ENCODE peak calls at places on chromosomes 16 and 17, in seven cellular contexts. One of them, this sample, is unnamed. For H3K4me1, the result is how much of the 10 kb centered on the place peaks cover.

GRCh38 chr16:50313596-50314483 is 47.5 kb downstream of the ADCY7 start:
- DNase-seq in IMR-90: peak
- DNase-seq in A549: no peak
- DNase-seq in tibial nerve: no peak
- DNase-seq in endodermal cell: peak
- DNase-seq in CD8-positive, alpha-beta T cell: peak
- DNase-seq in breast epithelium: no peak
- DNase-seq in this sample: no peak

GRCh38 chr16:72602499-72602898 is 430.5 kb upstream of the PMFBP1 start:
- DNase-seq in IMR-90: no peak
- DNase-seq in A549: no peak
- DNase-seq in tibial nerve: no peak
- DNase-seq in endodermal cell: no peak
- DNase-seq in CD8-positive, alpha-beta T cell: no peak
- DNase-seq in breast epithelium: no peak
- DNase-seq in this sample: no peak

GRCh38 chr17:50589112-50589712 is 28.7 kb downstream of the CACNA1G start:
- DNase-seq in IMR-90: peak
- DNase-seq in A549: no peak
- DNase-seq in tibial nerve: no peak
- DNase-seq in endodermal cell: no peak
- DNase-seq in CD8-positive, alpha-beta T cell: no peak
- DNase-seq in breast epithelium: no peak
- DNase-seq in this sample: no peak

GRCh38 chr16:84040823-84041391 is 1.7 kb downstream of the SLC38A8 start:
- DNase-seq in IMR-90: peak
- DNase-seq in A549: no peak
- DNase-seq in tibial nerve: no peak
- DNase-seq in endodermal cell: no peak
- DNase-seq in CD8-positive, alpha-beta T cell: no peak
- DNase-seq in breast epithelium: peak
- DNase-seq in this sample: peak

GRCh38 chr16:15897834-15898254 is 9.4 kb upstream of the CEP20 start:
- DNase-seq in IMR-90: peak
- DNase-seq in A549: no peak
- DNase-seq in tibial nerve: no peak
- DNase-seq in endodermal cell: no peak
- DNase-seq in CD8-positive, alpha-beta T cell: no peak
- DNase-seq in breast epithelium: no peak
- DNase-seq in this sample: no peak

GRCh38 chr17:79808763-79809529 is 12.1 kb upstream of the CBX8 start:
- DNase-seq in IMR-90: no peak
- DNase-seq in A549: peak
- DNase-seq in tibial nerve: no peak
- DNase-seq in endodermal cell: peak
- DNase-seq in CD8-positive, alpha-beta T cell: no peak
- DNase-seq in breast epithelium: no peak
- DNase-seq in this sample: no peak

GRCh38 chr17:75181608-75182318 is 996 bp downstream of the SUMO2 start:
- DNase-seq in IMR-90: no peak
- DNase-seq in A549: no peak
- DNase-seq in tibial nerve: no peak
- DNase-seq in endodermal cell: no peak
- DNase-seq in CD8-positive, alpha-beta T cell: peak
- DNase-seq in breast epithelium: no peak
- DNase-seq in this sample: peak

GRCh38 chr17:4008496-4009163 is 44.4 kb upstream of the ATP2A3 start:
- DNase-seq in IMR-90: peak
- DNase-seq in A549: no peak
- DNase-seq in tibial nerve: no peak
- DNase-seq in endodermal cell: no peak
- DNase-seq in CD8-positive, alpha-beta T cell: no peak
- DNase-seq in breast epithelium: no peak
- DNase-seq in this sample: no peak

GRCh38 chr16:7381671-7382070 is 49.0 kb downstream of the RBFOX1 start:
- DNase-seq in IMR-90: no peak
- DNase-seq in A549: no peak
- DNase-seq in tibial nerve: no peak
- DNase-seq in endodermal cell: no peak
- DNase-seq in CD8-positive, alpha-beta T cell: no peak
- DNase-seq in breast epithelium: no peak
- DNase-seq in this sample: no peak

GRCh38 chr17:37417852-37418251 is 11.2 kb downstream of the TADA2A start:
- DNase-seq in IMR-90: peak
- DNase-seq in A549: no peak
- DNase-seq in tibial nerve: no peak
- DNase-seq in endodermal cell: no peak
- DNase-seq in CD8-positive, alpha-beta T cell: no peak
- DNase-seq in breast epithelium: no peak
- DNase-seq in this sample: no peak

GRCh38 chr17:2084129-2084765 is 29.3 kb downstream of the HIC1 start:
- DNase-seq in IMR-90: peak
- DNase-seq in A549: no peak
- DNase-seq in tibial nerve: peak
- DNase-seq in endodermal cell: no peak
- DNase-seq in CD8-positive, alpha-beta T cell: no peak
- DNase-seq in breast epithelium: peak
- DNase-seq in this sample: no peak

GRCh38 chr17:76265624-76266243 is 586 bp downstream of the UBALD2 start:
- DNase-seq in IMR-90: peak
- DNase-seq in A549: no peak
- DNase-seq in tibial nerve: peak
- DNase-seq in endodermal cell: peak
- DNase-seq in CD8-positive, alpha-beta T cell: no peak
- DNase-seq in breast epithelium: no peak
- DNase-seq in this sample: peak

GRCh38 chr17:36928450-36929125 is 8.7 kb upstream of the LHX1 start:
- DNase-seq in IMR-90: no peak
- DNase-seq in A549: no peak
- DNase-seq in tibial nerve: no peak
- DNase-seq in endodermal cell: peak
- DNase-seq in CD8-positive, alpha-beta T cell: no peak
- DNase-seq in breast epithelium: no peak
- DNase-seq in this sample: no peak

GRCh38 chr17:50344712-50345380 is 1.1 kb upstream of the XYLT2 start:
- DNase-seq in IMR-90: no peak
- DNase-seq in A549: no peak
- DNase-seq in tibial nerve: no peak
- DNase-seq in endodermal cell: no peak
- DNase-seq in CD8-positive, alpha-beta T cell: no peak
- DNase-seq in breast epithelium: no peak
- DNase-seq in this sample: no peak

GRCh38 chr17:79988163-79988971 is 47.3 kb downstream of the TBC1D16 start:
- DNase-seq in IMR-90: peak
- DNase-seq in A549: peak
- DNase-seq in tibial nerve: no peak
- DNase-seq in endodermal cell: no peak
- DNase-seq in CD8-positive, alpha-beta T cell: no peak
- DNase-seq in breast epithelium: no peak
- DNase-seq in this sample: peak

GRCh38 chr17:75128694-75129505 is 2.6 kb downstream of the NT5C start:
- DNase-seq in IMR-90: no peak
- DNase-seq in A549: no peak
- DNase-seq in tibial nerve: no peak
- DNase-seq in endodermal cell: no peak
- DNase-seq in CD8-positive, alpha-beta T cell: no peak
- DNase-seq in breast epithelium: no peak
- DNase-seq in this sample: no peak

GRCh38 chr16:80751167-80751566 is 53.2 kb downstream of the CDYL2 start:
- DNase-seq in IMR-90: peak
- DNase-seq in A549: no peak
- DNase-seq in tibial nerve: no peak
- DNase-seq in endodermal cell: no peak
- DNase-seq in CD8-positive, alpha-beta T cell: no peak
- DNase-seq in breast epithelium: no peak
- DNase-seq in this sample: peak

GRCh38 chr17:527247-527646 is 174.6 kb upstream of the RPH3AL start:
- DNase-seq in IMR-90: no peak
- DNase-seq in A549: no peak
- DNase-seq in tibial nerve: no peak
- DNase-seq in endodermal cell: no peak
- DNase-seq in CD8-positive, alpha-beta T cell: no peak
- DNase-seq in breast epithelium: no peak
- DNase-seq in this sample: no peak

GRCh38 chr16:12084436-12084835 is 107.9 kb downstream of the SNX29 start:
- DNase-seq in IMR-90: no peak
- DNase-seq in A549: no peak
- DNase-seq in tibial nerve: no peak
- DNase-seq in endodermal cell: no peak
- DNase-seq in CD8-positive, alpha-beta T cell: no peak
- DNase-seq in breast epithelium: peak
- DNase-seq in this sample: no peak

GRCh38 chr16:20938426-20938825 is 37.9 kb downstream of the LYRM1 start:
- DNase-seq in IMR-90: peak
- DNase-seq in A549: no peak
- DNase-seq in tibial nerve: no peak
- DNase-seq in endodermal cell: no peak
- DNase-seq in CD8-positive, alpha-beta T cell: no peak
- DNase-seq in breast epithelium: no peak
- DNase-seq in this sample: peak

GRCh38 chr16:23160574-23160973 is 11.3 kb upstream of the USP31 start:
- DNase-seq in IMR-90: no peak
- DNase-seq in A549: no peak
- DNase-seq in tibial nerve: no peak
- DNase-seq in endodermal cell: no peak
- DNase-seq in CD8-positive, alpha-beta T cell: no peak
- DNase-seq in breast epithelium: no peak
- DNase-seq in this sample: no peak

DNA sequence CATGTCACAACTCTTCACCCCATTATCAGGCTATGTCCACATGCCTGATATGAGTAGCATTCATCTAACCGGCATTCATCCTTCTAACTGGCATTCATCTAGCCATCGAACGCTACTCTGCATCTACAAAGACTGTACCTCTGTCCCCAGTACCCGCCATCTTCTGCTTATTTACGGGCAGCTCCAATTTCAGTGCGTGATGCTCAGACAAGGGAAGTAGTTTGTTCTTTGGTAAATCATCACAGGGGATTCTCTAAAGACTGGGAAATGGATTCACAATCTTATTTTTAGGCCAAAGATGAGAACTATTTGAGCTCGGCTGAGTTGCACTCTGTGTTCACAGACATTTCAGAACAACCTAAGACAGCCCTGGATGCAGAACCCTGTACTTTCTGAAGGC is 39.4 kb downstream of the STAT5B start:
- DNase-seq in IMR-90: no peak
- DNase-seq in A549: no peak
- DNase-seq in tibial nerve: no peak
- DNase-seq in endodermal cell: no peak
- DNase-seq in CD8-positive, alpha-beta T cell: no peak
- DNase-seq in breast epithelium: no peak
- DNase-seq in this sample: no peak
- H3K27ac ChIP-seq in IMR-90: no peak
- H3K27ac ChIP-seq in A549: no peak
- H3K27ac ChIP-seq in tibial nerve: no peak
- H3K27ac ChIP-seq in endodermal cell: no peak
- H3K27ac ChIP-seq in CD8-positive, alpha-beta T cell: no peak
- H3K27ac ChIP-seq in breast epithelium: no peak
- H3K27ac ChIP-seq in this sample: no peak

GRCh38 chr17:60386137-60386395 is 5.9 kb downstream of the USP32 start:
- DNase-seq in IMR-90: no peak
- DNase-seq in A549: no peak
- DNase-seq in tibial nerve: no peak
- DNase-seq in endodermal cell: no peak
- DNase-seq in CD8-positive, alpha-beta T cell: no peak
- DNase-seq in breast epithelium: no peak
- DNase-seq in this sample: no peak

GRCh38 chr17:60390223-60390622 is 1.7 kb downstream of the USP32 start:
- DNase-seq in IMR-90: peak
- DNase-seq in A549: no peak
- DNase-seq in tibial nerve: no peak
- DNase-seq in endodermal cell: no peak
- DNase-seq in CD8-positive, alpha-beta T cell: no peak
- DNase-seq in breast epithelium: no peak
- DNase-seq in this sample: peak

GRCh38 chr17:60388742-60389141 is 3.2 kb downstream of the USP32 start:
- DNase-seq in IMR-90: no peak
- DNase-seq in A549: no peak
- DNase-seq in tibial nerve: no peak
- DNase-seq in endodermal cell: no peak
- DNase-seq in CD8-positive, alpha-beta T cell: no peak
- DNase-seq in breast epithelium: no peak
- DNase-seq in this sample: peak

GRCh38 chr17:60386475-60387058 is 5.4 kb downstream of the USP32 start:
- DNase-seq in IMR-90: no peak
- DNase-seq in A549: no peak
- DNase-seq in tibial nerve: no peak
- DNase-seq in endodermal cell: no peak
- DNase-seq in CD8-positive, alpha-beta T cell: no peak
- DNase-seq in breast epithelium: no peak
- DNase-seq in this sample: no peak

DNA sequence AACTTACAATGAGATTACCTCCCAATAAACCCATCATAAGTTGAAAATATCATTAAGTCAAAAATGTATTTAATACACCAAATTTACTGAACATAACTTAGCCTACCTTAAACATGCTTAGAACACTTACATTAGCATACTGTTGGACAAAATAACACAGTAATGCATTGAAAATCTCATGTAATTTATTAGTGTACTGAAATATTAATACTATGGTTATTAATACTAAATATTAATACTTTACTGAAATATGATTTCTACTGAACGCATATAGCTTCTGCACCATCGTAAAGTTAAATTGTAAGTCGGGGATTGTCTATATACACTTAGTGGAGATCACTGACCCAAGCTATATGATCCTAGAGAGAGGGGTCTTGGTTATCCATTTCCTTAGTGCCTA is 4.3 kb downstream of the USP32 start:
- DNase-seq in IMR-90: no peak
- DNase-seq in A549: no peak
- DNase-seq in tibial nerve: no peak
- DNase-seq in endodermal cell: no peak
- DNase-seq in CD8-positive, alpha-beta T cell: no peak
- DNase-seq in breast epithelium: no peak
- DNase-seq in this sample: no peak
- H3K4me1 ChIP-seq in IMR-90: under half
- H3K4me1 ChIP-seq in A549: under half
- H3K4me1 ChIP-seq in tibial nerve: half or more
- H3K4me1 ChIP-seq in endodermal cell: under half
- H3K4me1 ChIP-seq in CD8-positive, alpha-beta T cell: under half
- H3K4me1 ChIP-seq in breast epithelium: under half
- H3K4me1 ChIP-seq in this sample: under half

DNA sequence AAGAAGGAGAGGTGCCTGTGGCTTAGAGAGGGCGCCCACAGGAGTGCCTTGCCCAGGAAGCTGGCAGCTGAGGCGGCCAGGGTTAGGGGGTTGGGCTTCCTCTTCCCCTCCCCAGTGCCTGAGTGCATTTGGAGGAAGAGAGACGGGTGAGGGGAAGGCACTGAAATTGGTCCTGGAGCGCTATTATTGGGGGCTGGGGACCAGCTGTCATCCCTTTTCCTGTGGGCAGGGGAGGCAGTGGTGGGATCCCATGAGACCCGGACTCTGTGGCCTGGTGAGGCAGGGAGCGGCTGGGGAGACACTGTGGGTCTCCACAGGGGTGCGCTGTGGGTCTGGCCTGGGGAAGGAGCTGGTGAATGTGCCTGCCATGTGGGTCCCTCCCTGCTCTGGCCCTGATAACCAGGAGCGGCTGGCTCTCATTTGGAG is 259.7 kb downstream of the SEC14L1 start:
- DNase-seq in IMR-90: no peak
- DNase-seq in A549: no peak
- DNase-seq in tibial nerve: no peak
- DNase-seq in endodermal cell: peak
- DNase-seq in CD8-positive, alpha-beta T cell: peak
- DNase-seq in breast epithelium: no peak
- DNase-seq in this sample: peak
- TF ChIP-seq CTCF in IMR-90: peak
- TF ChIP-seq CTCF in A549: peak
- TF ChIP-seq CTCF in tibial nerve: peak
- TF ChIP-seq CTCF in endodermal cell: peak
- TF ChIP-seq CTCF in CD8-positive, alpha-beta T cell: peak
- TF ChIP-seq CTCF in breast epithelium: no peak
- TF ChIP-seq CTCF in this sample: peak

GRCh38 chr16:66382966-66383299 is 16.4 kb downstream of the CDH5 start:
- DNase-seq in IMR-90: peak
- DNase-seq in A549: peak
- DNase-seq in tibial nerve: no peak
- DNase-seq in endodermal cell: no peak
- DNase-seq in CD8-positive, alpha-beta T cell: no peak
- DNase-seq in breast epithelium: no peak
- DNase-seq in this sample: peak
- H3K27ac ChIP-seq in IMR-90: no peak
- H3K27ac ChIP-seq in A549: peak
- H3K27ac ChIP-seq in tibial nerve: peak
- H3K27ac ChIP-seq in endodermal cell: no peak
- H3K27ac ChIP-seq in CD8-positive, alpha-beta T cell: no peak
- H3K27ac ChIP-seq in breast epithelium: peak
- H3K27ac ChIP-seq in this sample: peak

This sample was measured in cardiac muscle cell.